ENCODE peak calls at places on chromosomes 6 and 20, in six cellular contexts. I, N, H, J, P and W are unnamed samples.

GRCh38 chr6:2534406-2535139 is 216.1 kb downstream of the MYLK4 start:
- DNase-seq in J (no peak), H (peak), N (no peak), I (no peak), P (no peak), W (no peak)

GRCh38 chr6:150176152-150176551 is 33.3 kb downstream of the PPP1R14C start:
- DNase-seq in H (no peak), N (no peak), P (no peak), I (no peak), J (no peak), W (no peak)

GRCh38 chr6:134447883-134448387 is 130.0 kb upstream of the SGK1 start:
- DNase-seq in H (no peak), P (no peak), N (no peak), I (no peak), J (no peak), W (no peak)

GRCh38 chr6:23245559-23245958 is 676.2 kb downstream of the HDGFL1 start:
- DNase-seq in P (no peak), N (no peak), I (no peak), H (no peak), J (no peak), W (no peak)

GRCh38 chr20:17024513-17025105 is 202.2 kb upstream of the PCSK2 start:
- DNase-seq in I (no peak), H (no peak), N (no peak), P (peak), J (no peak), W (no peak)

GRCh38 chr6:41901882-41902519 is 6.8 kb upstream of the USP49 start:
- DNase-seq in P (peak), J (peak), H (peak), N (peak), I (peak), W (peak)

GRCh38 chr6:41607036-41607435 is 31.2 kb upstream of the MDFI start:
- DNase-seq in J (no peak), H (no peak), I (no peak), P (no peak), N (no peak), W (no peak)

GRCh38 chr20:54069501-54069971 is 858 bp downstream of the BCAS1 start:
- DNase-seq in I (no peak), J (no peak), N (no peak), P (peak), H (no peak), W (no peak)

GRCh38 chr6:19009769-19010168 is 622.6 kb downstream of the RNF144B start:
- DNase-seq in I (no peak), J (no peak), P (no peak), N (no peak), H (no peak), W (no peak)

GRCh38 chr6:2845880-2846208 is 4.2 kb upstream of the SERPINB1 start:
- DNase-seq in H (no peak), N (no peak), I (no peak), J (no peak), P (no peak), W (no peak)

GRCh38 chr6:128655978-128656498 is 135.6 kb upstream of the PTPRK start:
- DNase-seq in I (no peak), N (no peak), P (no peak), H (no peak), J (no peak), W (no peak)

GRCh38 chr20:64165866-64166600 is 1.8 kb downstream of the MYT1 start:
- DNase-seq in I (no peak), J (no peak), H (no peak), P (no peak), N (no peak), W (no peak)

GRCh38 chr20:20327756-20328155 is 40.1 kb upstream of the INSM1 start:
- DNase-seq in J (no peak), N (no peak), H (no peak), P (no peak), I (no peak), W (no peak)

GRCh38 chr6:90083891-90084290 is 189.6 kb downstream of the GJA10 start:
- DNase-seq in H (no peak), P (no peak), I (peak), J (no peak), N (peak), W (peak)

GRCh38 chr6:30647039-30647801 is at the start of gene C6orf136:
- DNase-seq in I (peak), N (peak), J (peak), P (peak), H (peak), W (peak)

GRCh38 chr6:3825331-3825831 is 23.8 kb upstream of the FAM50B start:
- DNase-seq in P (peak), I (no peak), H (peak), J (no peak), N (no peak), W (no peak)

GRCh38 chr20:35271073-35271882 is 6.6 kb downstream of the MMP24OS start:
- DNase-seq in H (no peak), N (no peak), I (no peak), J (no peak), P (peak), W (no peak)